ENCODE peak calls at places on chromosome 2, in ten cellular contexts. One of them, this sample, is unnamed.

GRCh38 chr2:72989770-72990556 is 72.6 kb downstream of the EMX1 start:
- DNase-seq in AG09319: no peak
- DNase-seq in A549: no peak
- DNase-seq in astrocyte of the cerebellum: no peak
- DNase-seq in fibroblast of pulmonary artery: peak
- DNase-seq in cardiac fibroblast: peak
- DNase-seq in WERI-Rb-1: peak
- DNase-seq in neural progenitor cell: no peak
- DNase-seq in heart right ventricle: peak
- DNase-seq in CD8-positive, alpha-beta T cell: no peak
- DNase-seq in this sample: no peak

GRCh38 chr2:85713836-85714235 is 19.7 kb downstream of the GNLY start:
- DNase-seq in AG09319: no peak
- DNase-seq in A549: no peak
- DNase-seq in CD8-positive, alpha-beta T cell: no peak
- DNase-seq in astrocyte of the cerebellum: no peak
- DNase-seq in cardiac fibroblast: no peak
- DNase-seq in neural progenitor cell: no peak
- DNase-seq in fibroblast of pulmonary artery: no peak
- DNase-seq in WERI-Rb-1: no peak
- DNase-seq in heart right ventricle: no peak
- DNase-seq in this sample: no peak

GRCh38 chr2:8602809-8603208 is 79.0 kb upstream of the ID2 start:
- DNase-seq in cardiac fibroblast: no peak
- DNase-seq in astrocyte of the cerebellum: no peak
- DNase-seq in neural progenitor cell: no peak
- DNase-seq in AG09319: peak
- DNase-seq in A549: no peak
- DNase-seq in fibroblast of pulmonary artery: no peak
- DNase-seq in WERI-Rb-1: no peak
- DNase-seq in heart right ventricle: no peak
- DNase-seq in CD8-positive, alpha-beta T cell: no peak
- DNase-seq in this sample: no peak

GRCh38 chr2:59727191-59727590 is 826.3 kb downstream of the BCL11A start:
- DNase-seq in A549: no peak
- DNase-seq in heart right ventricle: no peak
- DNase-seq in CD8-positive, alpha-beta T cell: no peak
- DNase-seq in AG09319: no peak
- DNase-seq in fibroblast of pulmonary artery: no peak
- DNase-seq in WERI-Rb-1: no peak
- DNase-seq in cardiac fibroblast: no peak
- DNase-seq in neural progenitor cell: no peak
- DNase-seq in astrocyte of the cerebellum: no peak
- DNase-seq in this sample: no peak

GRCh38 chr2:18477333-18477732 is 83.1 kb downstream of the RDH14 start:
- DNase-seq in astrocyte of the cerebellum: no peak
- DNase-seq in A549: no peak
- DNase-seq in neural progenitor cell: no peak
- DNase-seq in fibroblast of pulmonary artery: no peak
- DNase-seq in heart right ventricle: no peak
- DNase-seq in cardiac fibroblast: no peak
- DNase-seq in CD8-positive, alpha-beta T cell: no peak
- DNase-seq in WERI-Rb-1: no peak
- DNase-seq in AG09319: no peak
- DNase-seq in this sample: no peak

GRCh38 chr2:149725234-149725633 is 137.7 kb upstream of the MMADHC start:
- DNase-seq in CD8-positive, alpha-beta T cell: no peak
- DNase-seq in cardiac fibroblast: no peak
- DNase-seq in fibroblast of pulmonary artery: no peak
- DNase-seq in neural progenitor cell: no peak
- DNase-seq in WERI-Rb-1: no peak
- DNase-seq in astrocyte of the cerebellum: no peak
- DNase-seq in A549: no peak
- DNase-seq in heart right ventricle: no peak
- DNase-seq in AG09319: no peak
- DNase-seq in this sample: no peak

GRCh38 chr2:8628870-8629209 is 53.0 kb upstream of the ID2 start:
- DNase-seq in heart right ventricle: no peak
- DNase-seq in WERI-Rb-1: no peak
- DNase-seq in A549: no peak
- DNase-seq in cardiac fibroblast: no peak
- DNase-seq in CD8-positive, alpha-beta T cell: no peak
- DNase-seq in astrocyte of the cerebellum: no peak
- DNase-seq in AG09319: no peak
- DNase-seq in fibroblast of pulmonary artery: no peak
- DNase-seq in neural progenitor cell: no peak
- DNase-seq in this sample: no peak

GRCh38 chr2:161104054-161104553 is 56.1 kb upstream of the TANK start:
- DNase-seq in A549: no peak
- DNase-seq in heart right ventricle: no peak
- DNase-seq in fibroblast of pulmonary artery: no peak
- DNase-seq in cardiac fibroblast: no peak
- DNase-seq in astrocyte of the cerebellum: no peak
- DNase-seq in neural progenitor cell: no peak
- DNase-seq in CD8-positive, alpha-beta T cell: no peak
- DNase-seq in AG09319: no peak
- DNase-seq in WERI-Rb-1: no peak
- DNase-seq in this sample: no peak

GRCh38 chr2:145744541-145745386 is 1224.8 kb upstream of the ZEB2 start:
- DNase-seq in A549: no peak
- DNase-seq in heart right ventricle: no peak
- DNase-seq in fibroblast of pulmonary artery: peak
- DNase-seq in AG09319: peak
- DNase-seq in WERI-Rb-1: no peak
- DNase-seq in cardiac fibroblast: peak
- DNase-seq in CD8-positive, alpha-beta T cell: no peak
- DNase-seq in astrocyte of the cerebellum: peak
- DNase-seq in neural progenitor cell: no peak
- DNase-seq in this sample: no peak

GRCh38 chr2:28252308-28252707 is 140.3 kb upstream of the FOSL2 start:
- DNase-seq in heart right ventricle: no peak
- DNase-seq in neural progenitor cell: no peak
- DNase-seq in astrocyte of the cerebellum: no peak
- DNase-seq in fibroblast of pulmonary artery: no peak
- DNase-seq in AG09319: no peak
- DNase-seq in CD8-positive, alpha-beta T cell: no peak
- DNase-seq in WERI-Rb-1: no peak
- DNase-seq in A549: no peak
- DNase-seq in cardiac fibroblast: no peak
- DNase-seq in this sample: no peak

GRCh38 chr2:222835142-222835822 is 25.6 kb upstream of the ACSL3 start:
- DNase-seq in fibroblast of pulmonary artery: no peak
- DNase-seq in cardiac fibroblast: no peak
- DNase-seq in WERI-Rb-1: no peak
- DNase-seq in AG09319: no peak
- DNase-seq in CD8-positive, alpha-beta T cell: no peak
- DNase-seq in neural progenitor cell: no peak
- DNase-seq in astrocyte of the cerebellum: no peak
- DNase-seq in A549: no peak
- DNase-seq in heart right ventricle: no peak
- DNase-seq in this sample: no peak

GRCh38 chr2:105925390-105925789 is 180.7 kb downstream of the NCK2 start:
- DNase-seq in A549: no peak
- DNase-seq in CD8-positive, alpha-beta T cell: no peak
- DNase-seq in AG09319: no peak
- DNase-seq in cardiac fibroblast: no peak
- DNase-seq in fibroblast of pulmonary artery: no peak
- DNase-seq in neural progenitor cell: no peak
- DNase-seq in astrocyte of the cerebellum: no peak
- DNase-seq in heart right ventricle: no peak
- DNase-seq in WERI-Rb-1: no peak
- DNase-seq in this sample: no peak

GRCh38 chr2:20666364-20667150 is at the start of gene GDF7:
- DNase-seq in heart right ventricle: peak
- DNase-seq in CD8-positive, alpha-beta T cell: no peak
- DNase-seq in A549: no peak
- DNase-seq in neural progenitor cell: peak
- DNase-seq in AG09319: no peak
- DNase-seq in WERI-Rb-1: peak
- DNase-seq in cardiac fibroblast: no peak
- DNase-seq in fibroblast of pulmonary artery: no peak
- DNase-seq in astrocyte of the cerebellum: no peak
- DNase-seq in this sample: no peak

GRCh38 chr2:159035790-159036411 is 67.5 kb downstream of the TANC1 start:
- DNase-seq in astrocyte of the cerebellum: peak
- DNase-seq in fibroblast of pulmonary artery: peak
- DNase-seq in heart right ventricle: no peak
- DNase-seq in CD8-positive, alpha-beta T cell: peak
- DNase-seq in WERI-Rb-1: peak
- DNase-seq in AG09319: no peak
- DNase-seq in A549: peak
- DNase-seq in cardiac fibroblast: peak
- DNase-seq in neural progenitor cell: peak
- DNase-seq in this sample: no peak

GRCh38 chr2:236133410-236134012 is 34.7 kb downstream of the GBX2 start:
- DNase-seq in WERI-Rb-1: no peak
- DNase-seq in astrocyte of the cerebellum: no peak
- DNase-seq in neural progenitor cell: no peak
- DNase-seq in cardiac fibroblast: no peak
- DNase-seq in AG09319: no peak
- DNase-seq in CD8-positive, alpha-beta T cell: no peak
- DNase-seq in A549: no peak
- DNase-seq in fibroblast of pulmonary artery: no peak
- DNase-seq in heart right ventricle: no peak
- DNase-seq in this sample: no peak

GRCh38 chr2:216740557-216741222 is 45.3 kb upstream of the IGFBP5 start:
- DNase-seq in fibroblast of pulmonary artery: no peak
- DNase-seq in WERI-Rb-1: no peak
- DNase-seq in astrocyte of the cerebellum: no peak
- DNase-seq in cardiac fibroblast: peak
- DNase-seq in heart right ventricle: peak
- DNase-seq in A549: no peak
- DNase-seq in AG09319: peak
- DNase-seq in CD8-positive, alpha-beta T cell: no peak
- DNase-seq in neural progenitor cell: no peak
- DNase-seq in this sample: no peak

DNA sequence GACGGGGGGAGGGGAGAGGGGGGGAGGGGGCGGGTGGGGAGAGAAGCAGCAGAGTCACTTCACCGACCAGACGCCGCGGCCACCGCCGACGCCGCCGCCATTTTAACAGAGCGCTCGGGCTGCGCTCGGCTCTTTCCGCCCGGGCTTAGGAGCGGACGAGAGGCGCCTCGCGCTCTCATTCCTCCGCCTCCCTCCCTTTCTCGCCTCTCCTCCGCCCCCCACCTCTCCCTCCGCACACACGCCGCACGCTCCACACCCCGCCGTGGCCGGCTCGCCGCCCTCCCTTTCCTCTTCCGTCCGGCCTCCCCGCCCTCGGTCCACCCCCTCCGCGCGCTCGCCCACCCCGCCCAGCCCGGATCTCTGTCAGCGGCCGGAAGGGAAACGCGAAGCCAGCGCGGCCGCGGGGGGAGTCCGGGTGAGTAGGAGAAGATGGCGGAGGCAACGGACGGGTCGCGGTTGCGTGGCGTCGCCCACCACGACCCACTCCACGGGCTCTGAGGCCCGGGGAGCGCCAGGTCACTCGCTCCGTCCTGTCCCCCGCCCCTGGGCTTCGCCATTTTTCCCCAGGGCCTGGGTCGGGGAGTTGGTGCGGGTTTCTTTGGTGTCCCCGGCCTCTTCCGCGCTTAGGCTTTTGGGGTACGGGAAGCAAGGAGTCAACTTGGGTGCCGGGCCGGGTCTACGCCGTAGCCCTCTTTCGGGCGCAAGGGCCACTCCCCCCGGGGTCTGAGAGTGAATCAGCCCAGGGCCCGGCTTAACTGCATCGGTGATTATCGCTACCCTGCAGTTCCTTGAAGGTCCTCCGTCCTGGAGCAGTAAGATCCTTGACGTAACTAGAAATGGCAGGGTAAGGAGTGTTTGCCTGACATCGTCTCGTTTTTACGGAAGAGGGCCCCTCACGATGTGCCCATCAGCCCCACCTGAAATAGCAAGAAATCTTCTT is at the start of gene USP34:
- DNase-seq in neural progenitor cell: peak
- DNase-seq in AG09319: peak
- DNase-seq in heart right ventricle: peak
- DNase-seq in WERI-Rb-1: peak
- DNase-seq in CD8-positive, alpha-beta T cell: peak
- DNase-seq in astrocyte of the cerebellum: peak
- DNase-seq in fibroblast of pulmonary artery: peak
- DNase-seq in cardiac fibroblast: peak
- DNase-seq in A549: peak
- DNase-seq in this sample: peak
- TF ChIP-seq CTCF in neural progenitor cell: no peak
- TF ChIP-seq CTCF in AG09319: no peak
- TF ChIP-seq CTCF in heart right ventricle: no peak
- TF ChIP-seq CTCF in WERI-Rb-1: no peak
- TF ChIP-seq CTCF in CD8-positive, alpha-beta T cell: no peak
- TF ChIP-seq CTCF in astrocyte of the cerebellum: no peak
- TF ChIP-seq CTCF in fibroblast of pulmonary artery: no peak
- TF ChIP-seq CTCF in cardiac fibroblast: no peak
- TF ChIP-seq CTCF in A549: no peak
- TF ChIP-seq CTCF in this sample: no peak

GRCh38 chr2:195660265-195660890 is 3.4 kb downstream of the SLC39A10 start:
- DNase-seq in A549: peak
- DNase-seq in CD8-positive, alpha-beta T cell: peak
- DNase-seq in neural progenitor cell: peak
- DNase-seq in cardiac fibroblast: peak
- DNase-seq in fibroblast of pulmonary artery: peak
- DNase-seq in WERI-Rb-1: peak
- DNase-seq in astrocyte of the cerebellum: peak
- DNase-seq in heart right ventricle: peak
- DNase-seq in AG09319: peak
- DNase-seq in this sample: peak
- TF ChIP-seq CTCF in A549: peak
- TF ChIP-seq CTCF in CD8-positive, alpha-beta T cell: peak
- TF ChIP-seq CTCF in neural progenitor cell: peak
- TF ChIP-seq CTCF in cardiac fibroblast: peak
- TF ChIP-seq CTCF in fibroblast of pulmonary artery: peak
- TF ChIP-seq CTCF in WERI-Rb-1: peak
- TF ChIP-seq CTCF in astrocyte of the cerebellum: peak
- TF ChIP-seq CTCF in heart right ventricle: peak
- TF ChIP-seq CTCF in AG09319: peak
- TF ChIP-seq CTCF in this sample: peak

GRCh38 chr2:46503686-46504085 is 24.3 kb downstream of the TMEM247 start:
- DNase-seq in heart right ventricle: no peak
- DNase-seq in astrocyte of the cerebellum: no peak
- DNase-seq in neural progenitor cell: no peak
- DNase-seq in A549: no peak
- DNase-seq in fibroblast of pulmonary artery: no peak
- DNase-seq in AG09319: no peak
- DNase-seq in CD8-positive, alpha-beta T cell: no peak
- DNase-seq in cardiac fibroblast: no peak
- DNase-seq in WERI-Rb-1: no peak
- DNase-seq in this sample: no peak
- TF ChIP-seq CTCF in heart right ventricle: no peak
- TF ChIP-seq CTCF in astrocyte of the cerebellum: no peak
- TF ChIP-seq CTCF in neural progenitor cell: no peak
- TF ChIP-seq CTCF in A549: no peak
- TF ChIP-seq CTCF in fibroblast of pulmonary artery: no peak
- TF ChIP-seq CTCF in AG09319: no peak
- TF ChIP-seq CTCF in CD8-positive, alpha-beta T cell: no peak
- TF ChIP-seq CTCF in cardiac fibroblast: no peak
- TF ChIP-seq CTCF in WERI-Rb-1: no peak
- TF ChIP-seq CTCF in this sample: no peak

DNA sequence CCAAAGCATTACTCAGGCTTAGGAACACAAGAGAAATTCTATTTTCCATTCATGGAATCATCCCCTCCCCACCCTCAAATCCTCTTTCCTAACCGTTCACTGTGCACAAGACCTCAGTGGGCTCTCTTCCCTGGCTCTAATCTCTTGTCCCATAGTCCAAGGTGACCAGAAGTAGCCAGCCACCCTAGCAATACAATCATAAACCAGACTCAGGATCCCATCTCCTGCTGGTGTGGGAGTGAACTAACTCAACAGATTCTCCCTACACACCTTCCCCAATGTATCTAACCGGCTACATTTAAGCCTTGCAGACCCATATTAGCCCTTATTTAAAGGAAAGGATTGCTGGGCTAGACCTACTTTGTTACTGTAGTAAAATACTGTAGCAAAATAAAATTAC is 45.5 kb downstream of the HNRNPLL start:
- DNase-seq in WERI-Rb-1: no peak
- DNase-seq in astrocyte of the cerebellum: no peak
- DNase-seq in cardiac fibroblast: no peak
- DNase-seq in fibroblast of pulmonary artery: no peak
- DNase-seq in A549: no peak
- DNase-seq in heart right ventricle: no peak
- DNase-seq in AG09319: no peak
- DNase-seq in CD8-positive, alpha-beta T cell: no peak
- DNase-seq in neural progenitor cell: no peak
- DNase-seq in this sample: no peak
- TF ChIP-seq CTCF in WERI-Rb-1: no peak
- TF ChIP-seq CTCF in astrocyte of the cerebellum: no peak
- TF ChIP-seq CTCF in cardiac fibroblast: no peak
- TF ChIP-seq CTCF in fibroblast of pulmonary artery: no peak
- TF ChIP-seq CTCF in A549: no peak
- TF ChIP-seq CTCF in heart right ventricle: no peak
- TF ChIP-seq CTCF in AG09319: no peak
- TF ChIP-seq CTCF in CD8-positive, alpha-beta T cell: no peak
- TF ChIP-seq CTCF in neural progenitor cell: no peak
- TF ChIP-seq CTCF in this sample: no peak